ENCODE peak calls at places on chromosomes 2 and 18, in four cellular contexts. One of them, this sample, is unnamed.

GRCh38 chr2:234880551-234881211 is 71.1 kb upstream of the SH3BP4 start:
- DNase-seq in posterior cingulate gyrus: no peak
- DNase-seq in H9: no peak
- DNase-seq in AG09309: peak; percentile 50
- DNase-seq in this sample: peak; percentile 14

GRCh38 chr2:196177124-196177523 is 5.7 kb upstream of the STK17B start:
- DNase-seq in posterior cingulate gyrus: no peak
- DNase-seq in H9: no peak
- DNase-seq in AG09309: no peak
- DNase-seq in this sample: no peak

GRCh38 chr2:96665083-96665569 is 22.6 kb downstream of the FER1L5 start:
- DNase-seq in posterior cingulate gyrus: no peak
- DNase-seq in H9: no peak
- DNase-seq in AG09309: peak; percentile 99
- DNase-seq in this sample: peak; percentile 98

GRCh38 chr18:7927119-7927518 is 360.0 kb downstream of the PTPRM start:
- DNase-seq in posterior cingulate gyrus: no peak
- DNase-seq in H9: no peak
- DNase-seq in AG09309: no peak
- DNase-seq in this sample: no peak

GRCh38 chr2:238155051-238155760 is 3.6 kb upstream of the ERFE start:
- DNase-seq in posterior cingulate gyrus: no peak
- DNase-seq in H9: no peak
- DNase-seq in AG09309: no peak
- DNase-seq in this sample: peak; percentile 37

GRCh38 chr2:96463119-96463518 is 42.0 kb downstream of the NEURL3 start:
- DNase-seq in posterior cingulate gyrus: no peak
- DNase-seq in H9: no peak
- DNase-seq in AG09309: no peak
- DNase-seq in this sample: no peak

GRCh38 chr2:119960821-119961220 is 52.1 kb upstream of the EPB41L5 start:
- DNase-seq in posterior cingulate gyrus: no peak
- DNase-seq in H9: no peak
- DNase-seq in AG09309: no peak
- DNase-seq in this sample: peak; percentile 49

GRCh38 chr2:86213699-86214502 is 14.6 kb downstream of the MRPL35 start:
- DNase-seq in posterior cingulate gyrus: no peak
- DNase-seq in H9: no peak
- DNase-seq in AG09309: no peak
- DNase-seq in this sample: no peak

GRCh38 chr2:187093771-187094412 is 244.9 kb upstream of the ZSWIM2 start:
- DNase-seq in posterior cingulate gyrus: no peak
- DNase-seq in H9: no peak
- DNase-seq in AG09309: no peak
- DNase-seq in this sample: no peak

GRCh38 chr2:231530099-231531085 is at the start of gene NMUR1:
- DNase-seq in posterior cingulate gyrus: no peak
- DNase-seq in H9: peak; percentile 75
- DNase-seq in AG09309: no peak
- DNase-seq in this sample: no peak

GRCh38 chr2:191678437-191679110 is 638 bp downstream of the NABP1 start:
- DNase-seq in posterior cingulate gyrus: no peak
- DNase-seq in H9: peak; percentile 50
- DNase-seq in AG09309: no peak
- DNase-seq in this sample: no peak

GRCh38 chr2:85988210-85988913 is 99.6 kb upstream of the ST3GAL5 start:
- DNase-seq in posterior cingulate gyrus: no peak
- DNase-seq in H9: no peak
- DNase-seq in AG09309: no peak
- DNase-seq in this sample: no peak

GRCh38 chr2:100036793-100037192 is 105.6 kb downstream of the AFF3 start:
- DNase-seq in posterior cingulate gyrus: no peak
- DNase-seq in H9: no peak
- DNase-seq in AG09309: no peak
- DNase-seq in this sample: no peak

GRCh38 chr2:155525194-155525593 is 807.3 kb downstream of the NR4A2 start:
- DNase-seq in posterior cingulate gyrus: no peak
- DNase-seq in H9: no peak
- DNase-seq in AG09309: no peak
- DNase-seq in this sample: no peak

GRCh38 chr2:174605687-174606086 is 8.1 kb upstream of the WIPF1 start:
- DNase-seq in posterior cingulate gyrus: no peak
- DNase-seq in H9: no peak
- DNase-seq in AG09309: no peak
- DNase-seq in this sample: no peak

GRCh38 chr2:44674473-44675299 is 266.8 kb upstream of the SIX3 start:
- DNase-seq in posterior cingulate gyrus: no peak
- DNase-seq in H9: no peak
- DNase-seq in AG09309: no peak
- DNase-seq in this sample: no peak

GRCh38 chr2:111194835-111195621 is 74.3 kb downstream of the BCL2L11 start:
- DNase-seq in posterior cingulate gyrus: no peak
- DNase-seq in H9: no peak
- DNase-seq in AG09309: no peak
- DNase-seq in this sample: no peak

GRCh38 chr2:39140322-39140847 is 19.5 kb upstream of the SOS1 start:
- DNase-seq in posterior cingulate gyrus: no peak
- DNase-seq in H9: no peak
- DNase-seq in AG09309: no peak
- DNase-seq in this sample: no peak

GRCh38 chr2:167946367-167946955 is 300.9 kb downstream of the STK39 start:
- DNase-seq in posterior cingulate gyrus: no peak
- DNase-seq in H9: no peak
- DNase-seq in AG09309: no peak
- DNase-seq in this sample: no peak

GRCh38 chr2:154402138-154402714 is 296.3 kb upstream of the KCNJ3 start:
- DNase-seq in posterior cingulate gyrus: no peak
- DNase-seq in H9: no peak
- DNase-seq in AG09309: no peak
- DNase-seq in this sample: no peak

GRCh38 chr2:53315170-53315569 is 452.4 kb upstream of the CHAC2 start:
- DNase-seq in posterior cingulate gyrus: no peak
- DNase-seq in H9: no peak
- DNase-seq in AG09309: no peak
- DNase-seq in this sample: no peak

GRCh38 chr2:101479328-101479727 is 4.4 kb upstream of the RFX8 start:
- DNase-seq in posterior cingulate gyrus: no peak
- DNase-seq in H9: no peak
- DNase-seq in AG09309: no peak
- DNase-seq in this sample: no peak

GRCh38 chr2:86519349-86519748 is 43.9 kb downstream of the CHMP3 start:
- DNase-seq in posterior cingulate gyrus: no peak
- DNase-seq in H9: no peak
- DNase-seq in AG09309: no peak
- DNase-seq in this sample: no peak

GRCh38 chr18:25169701-25170100 is 182.3 kb downstream of the ZNF521 start:
- DNase-seq in posterior cingulate gyrus: no peak
- DNase-seq in H9: no peak
- DNase-seq in AG09309: no peak
- DNase-seq in this sample: no peak

GRCh38 chr2:151733781-151734672 is at the start of gene NEB:
- DNase-seq in posterior cingulate gyrus: no peak
- DNase-seq in H9: no peak
- DNase-seq in AG09309: no peak
- DNase-seq in this sample: no peak

GRCh38 chr2:144801766-144802165 is 281.8 kb upstream of the ZEB2 start:
- DNase-seq in posterior cingulate gyrus: no peak
- DNase-seq in H9: no peak
- DNase-seq in AG09309: peak; percentile 57
- DNase-seq in this sample: peak; percentile 65

GRCh38 chr2:34031097-34031496 is 432.0 kb upstream of the FAM98A start:
- DNase-seq in posterior cingulate gyrus: no peak
- DNase-seq in H9: no peak
- DNase-seq in AG09309: no peak
- DNase-seq in this sample: no peak

GRCh38 chr2:237721828-237722227 is 76.8 kb upstream of the RBM44 start:
- DNase-seq in posterior cingulate gyrus: no peak
- DNase-seq in H9: no peak
- DNase-seq in AG09309: no peak
- DNase-seq in this sample: no peak

GRCh38 chr2:172102858-172103359 is at the start of gene DLX2:
- DNase-seq in posterior cingulate gyrus: peak; percentile 56
- DNase-seq in H9: peak; percentile 98
- DNase-seq in AG09309: no peak
- DNase-seq in this sample: no peak

GRCh38 chr2:201448067-201448466 is 3.2 kb downstream of the TRAK2 start:
- DNase-seq in posterior cingulate gyrus: no peak
- DNase-seq in H9: no peak
- DNase-seq in AG09309: no peak
- DNase-seq in this sample: no peak

GRCh38 chr2:118048396-118048795 is 34.5 kb upstream of the CCDC93 start:
- DNase-seq in posterior cingulate gyrus: no peak
- DNase-seq in H9: no peak
- DNase-seq in AG09309: no peak
- DNase-seq in this sample: no peak

GRCh38 chr2:230050151-230050550 is 18.6 kb downstream of the SLC16A14 start:
- DNase-seq in posterior cingulate gyrus: no peak
- DNase-seq in H9: no peak
- DNase-seq in AG09309: no peak
- DNase-seq in this sample: no peak

GRCh38 chr2:101697794-101698418 is 399 bp downstream of the MAP4K4 start:
- DNase-seq in posterior cingulate gyrus: no peak
- DNase-seq in H9: no peak
- DNase-seq in AG09309: no peak
- DNase-seq in this sample: no peak

GRCh38 chr18:44974174-44974573 is 293.5 kb downstream of the SETBP1 start:
- DNase-seq in posterior cingulate gyrus: no peak
- DNase-seq in H9: no peak
- DNase-seq in AG09309: no peak
- DNase-seq in this sample: no peak

GRCh38 chr2:203586696-203587095 is 51.6 kb upstream of the RAPH1 start:
- DNase-seq in posterior cingulate gyrus: no peak
- DNase-seq in H9: no peak
- DNase-seq in AG09309: no peak
- DNase-seq in this sample: peak; percentile 46

GRCh38 chr18:32358075-32358474 is 112.6 kb downstream of the GAREM1 start:
- DNase-seq in posterior cingulate gyrus: no peak
- DNase-seq in H9: peak; percentile 46
- DNase-seq in AG09309: no peak
- DNase-seq in this sample: no peak